ENCODE peak calls at places on chromosome 18, in nine cellular contexts. V is T1000; E is activated CD4-positive, alpha-beta T cell treated with anti-CD3 and anti-CD28 coated beads, Interleukin-2, amount 50 U/mL, for 1 hour; G is LoVo; N is MCF 10A; U is activated CD8-positive, alpha-beta memory T cell treated with anti-CD3 and anti-CD28 coated beads for 48 hours; P is astrocyte of the spinal cord; W is hepatocyte; Z is naive thymus-derived CD8-positive, alpha-beta T cell. I is an unnamed sample.

GRCh38 chr18:61963705-61964104 is 70.9 kb upstream of the RNF152 start:
- DNase-seq in V (no peak), E (no peak), G (no peak), N (no peak), U (no peak), P (no peak), W (no peak), Z (no peak), I (no peak)

GRCh38 chr18:35256947-35257346 is 16.1 kb downstream of the ZNF397 start:
- DNase-seq in V (no peak), E (no peak), G (no peak), N (no peak), U (no peak), P (no peak), W (no peak), Z (no peak), I (no peak)

GRCh38 chr18:3367491-3368091 is 82.4 kb upstream of the TGIF1 start:
- DNase-seq in V (no peak), E (no peak), G (peak; percentile 49), N (peak; percentile 26), U (no peak), P (peak; percentile 71), W (no peak), Z (no peak), I (no peak)

GRCh38 chr18:76619342-76620315 is 124.6 kb upstream of the ZNF516 start:
- DNase-seq in V (no peak), E (no peak), G (no peak), N (peak; percentile 90), U (no peak), P (peak; percentile 47), W (peak; percentile 78), Z (no peak), I (no peak)

GRCh38 chr18:53991805-53992204 is 232.7 kb downstream of the MBD2 start:
- DNase-seq in V (no peak), E (no peak), G (no peak), N (peak; percentile 10), U (no peak), P (peak; percentile 53), W (no peak), Z (no peak), I (no peak)

GRCh38 chr18:57846258-57846657 is 43.1 kb upstream of the ATP8B1 start:
- DNase-seq in V (peak; percentile 6), E (no peak), G (peak; percentile 74), N (peak; percentile 16), U (no peak), P (peak; percentile 67), W (peak; percentile 64), Z (no peak), I (peak; percentile 62)

GRCh38 chr18:31099490-31100230 is 2.6 kb downstream of the DSC2 start:
- DNase-seq in V (no peak), E (no peak), G (peak; percentile 86), N (peak; percentile 2), U (no peak), P (no peak), W (peak; percentile 35), Z (no peak), I (no peak)

GRCh38 chr18:72830109-72830508 is 37.7 kb downstream of the NETO1 start:
- DNase-seq in V (no peak), E (no peak), G (no peak), N (peak; percentile 73), U (no peak), P (peak; percentile 58), W (peak; percentile 46), Z (no peak), I (no peak)

GRCh38 chr18:76489081-76489480 is 6.0 kb downstream of the ZNF516 start:
- DNase-seq in V (no peak), E (no peak), G (no peak), N (no peak), U (no peak), P (no peak), W (no peak), Z (no peak), I (no peak)

GRCh38 chr18:21053127-21053526 is 58.5 kb downstream of the ROCK1 start:
- DNase-seq in V (no peak), E (no peak), G (no peak), N (peak; percentile 62), U (no peak), P (peak; percentile 86), W (peak; percentile 39), Z (no peak), I (peak; percentile 53)

GRCh38 chr18:25233582-25234362 is 118.2 kb downstream of the ZNF521 start:
- DNase-seq in V (no peak), E (no peak), G (no peak), N (no peak), U (no peak), P (peak; percentile 65), W (no peak), Z (no peak), I (no peak)

GRCh38 chr18:69658137-69658536 is 257.4 kb downstream of the DOK6 start:
- DNase-seq in V (no peak), E (no peak), G (no peak), N (peak; percentile 25), U (no peak), P (no peak), W (no peak), Z (no peak), I (no peak)

GRCh38 chr18:47944972-47945843 is 14.7 kb upstream of the SMAD2 start:
- DNase-seq in V (peak; percentile 17), E (no peak), G (peak; percentile 36), N (peak; percentile 93), U (no peak), P (peak; percentile 51), W (peak; percentile 15), Z (no peak), I (peak; percentile 32)

GRCh38 chr18:38698108-38698507 is 1132.5 kb upstream of the CELF4 start:
- DNase-seq in V (no peak), E (no peak), G (no peak), N (no peak), U (no peak), P (no peak), W (no peak), Z (no peak), I (no peak)

GRCh38 chr18:29711931-29712330 is 1330.6 kb downstream of the DSC3 start:
- DNase-seq in V (no peak), E (no peak), G (peak; percentile 33), N (no peak), U (no peak), P (no peak), W (no peak), Z (no peak), I (no peak)

GRCh38 chr18:23828426-23828825 is 139.2 kb downstream of the LAMA3 start:
- DNase-seq in V (peak; percentile 9), E (peak; percentile 15), G (peak; percentile 62), N (peak; percentile 84), U (no peak), P (peak; percentile 84), W (peak; percentile 62), Z (peak; percentile 21), I (peak; percentile 34)

GRCh38 chr18:79915161-79916127 is 36.0 kb downstream of the SLC66A2 start:
- DNase-seq in V (no peak), E (no peak), G (no peak), N (no peak), U (no peak), P (no peak), W (peak; percentile 2), Z (no peak), I (no peak)

GRCh38 chr18:5393779-5394178 is 98.3 kb upstream of the ZBTB14 start:
- DNase-seq in V (no peak), E (no peak), G (no peak), N (no peak), U (no peak), P (peak; percentile 59), W (no peak), Z (no peak), I (no peak)

GRCh38 chr18:58953627-58954026 is 89.0 kb downstream of the ZNF532 start:
- DNase-seq in V (no peak), E (no peak), G (no peak), N (peak; percentile 14), U (no peak), P (no peak), W (peak; percentile 44), Z (no peak), I (peak; percentile 86)

GRCh38 chr18:37565985-37566478 is 434 bp upstream of the CELF4 start:
- DNase-seq in V (no peak), E (no peak), G (no peak), N (peak; percentile 43), U (no peak), P (peak; percentile 17), W (peak; percentile 80), Z (no peak), I (peak; percentile 12)

GRCh38 chr18:23627325-23627724 is 35.4 kb downstream of the ANKRD29 start:
- DNase-seq in V (peak; percentile 17), E (no peak), G (peak; percentile 84), N (peak; percentile 86), U (no peak), P (peak; percentile 88), W (peak; percentile 57), Z (no peak), I (peak; percentile 49)

GRCh38 chr18:54776282-54776977 is 51.8 kb upstream of the RAB27B start:
- DNase-seq in V (peak; percentile 58), E (no peak), G (peak; percentile 85), N (peak; percentile 98), U (no peak), P (peak; percentile 99), W (peak; percentile 65), Z (no peak), I (peak; percentile 57)

GRCh38 chr18:37122877-37123276 is 293.9 kb downstream of the KIAA1328 start:
- DNase-seq in V (no peak), E (no peak), G (no peak), N (no peak), U (no peak), P (peak; percentile 11), W (peak; percentile 9), Z (no peak), I (no peak)

GRCh38 chr18:54555996-54556395 is 35.0 kb upstream of the DYNAP start:
- DNase-seq in V (no peak), E (no peak), G (no peak), N (no peak), U (no peak), P (no peak), W (no peak), Z (no peak), I (no peak)

GRCh38 chr18:42048150-42048549 is 93.1 kb downstream of the PIK3C3 start:
- DNase-seq in V (no peak), E (no peak), G (no peak), N (peak; percentile 92), U (no peak), P (peak; percentile 75), W (peak; percentile 65), Z (no peak), I (no peak)

GRCh38 chr18:29301048-29301447 is 1124.1 kb upstream of the CDH2 start:
- DNase-seq in V (no peak), E (no peak), G (no peak), N (no peak), U (no peak), P (no peak), W (no peak), Z (no peak), I (no peak)

GRCh38 chr18:74517236-74517630 is 17.1 kb upstream of the CNDP1 start:
- DNase-seq in V (no peak), E (no peak), G (no peak), N (no peak), U (no peak), P (no peak), W (peak; percentile 55), Z (no peak), I (no peak)

GRCh38 chr18:61579581-61579980 is 246.4 kb downstream of the CDH20 start:
- DNase-seq in V (no peak), E (no peak), G (no peak), N (no peak), U (no peak), P (no peak), W (no peak), Z (no peak), I (no peak)

GRCh38 chr18:30888344-30888743 is 154.2 kb downstream of the DSC3 start:
- DNase-seq in V (no peak), E (no peak), G (no peak), N (no peak), U (no peak), P (no peak), W (no peak), Z (no peak), I (no peak)

GRCh38 chr18:24014986-24015896 is 687 bp downstream of the TTC39C start:
- DNase-seq in V (peak; percentile 44), E (peak; percentile 44), G (peak; percentile 32), N (peak; percentile 63), U (peak; percentile 47), P (peak; percentile 44), W (peak; percentile 74), Z (peak; percentile 44), I (peak; percentile 27)

GRCh38 chr18:78123926-78124797 is 855.5 kb upstream of the SALL3 start:
- DNase-seq in V (no peak), E (no peak), G (no peak), N (no peak), U (no peak), P (no peak), W (no peak), Z (no peak), I (no peak)

I was measured in A549.